ENCODE peak calls at places on chromosomes 2 and 18, in ten cellular contexts. R, Q, X, Z, V, K, C, J, I and P are unnamed samples.

GRCh38 chr18:9803698-9804516 is 81.9 kb upstream of the TXNDC2 start:
- DNase-seq in C (no peak), V (no peak), Q (peak; percentile 98), K (peak; percentile 19), J (no peak), R (no peak), Z (peak; percentile 96), X (no peak), I (peak; percentile 15), P (no peak)

GRCh38 chr2:226893206-226893605 is 57.4 kb downstream of the RHBDD1 start:
- DNase-seq in J (no peak), Z (no peak), X (peak; percentile 11), R (no peak), Q (no peak), C (no peak), V (no peak), I (no peak), K (no peak), P (no peak)

GRCh38 chr2:235675678-235676535 is 182.1 kb downstream of the AGAP1 start:
- DNase-seq in R (no peak), I (peak; percentile 25), K (no peak), V (no peak), X (peak; percentile 28), Z (peak; percentile 76), J (no peak), Q (no peak), C (no peak), P (no peak)

GRCh38 chr2:29215073-29215472 is 99.9 kb downstream of the CLIP4 start:
- DNase-seq in R (no peak), Q (no peak), Z (peak; percentile 12), K (no peak), I (no peak), X (no peak), C (no peak), V (no peak), J (no peak), P (no peak)

GRCh38 chr2:112723995-112724394 is 3.2 kb downstream of the NT5DC4 start:
- DNase-seq in X (no peak), V (no peak), I (no peak), Z (no peak), R (no peak), K (no peak), Q (no peak), J (no peak), C (no peak), P (no peak)

GRCh38 chr2:86441392-86441788 is 219 bp downstream of the KDM3A start:
- DNase-seq in V (no peak), Q (no peak), X (no peak), J (no peak), C (no peak), I (no peak), K (no peak), Z (no peak), R (peak; percentile 23), P (no peak)

GRCh38 chr18:30302181-30302580 is 740.4 kb downstream of the DSC3 start:
- DNase-seq in X (no peak), R (no peak), J (no peak), Q (no peak), K (no peak), C (no peak), Z (no peak), V (no peak), I (no peak), P (no peak)

GRCh38 chr18:59898609-59899297 is 1.0 kb upstream of the PMAIP1 start:
- DNase-seq in I (no peak), K (no peak), Q (no peak), Z (no peak), R (no peak), V (no peak), X (no peak), J (no peak), C (no peak), P (no peak)

GRCh38 chr2:141015339-141016047 is 1115.3 kb downstream of the LRP1B start:
- DNase-seq in X (peak; percentile 22), Z (peak; percentile 70), Q (no peak), I (peak; percentile 28), K (no peak), R (no peak), C (no peak), V (no peak), J (no peak), P (no peak)